ENCODE peak calls at places on chromosome 2, in five cellular contexts. S, M, W, D and A are unnamed samples.

GRCh38 chr2:10161961-10162441 is 39.5 kb downstream of the RRM2 start:
- DNase-seq in M (no peak), S (no peak), D (no peak), W (no peak), A (no peak)

GRCh38 chr2:221254281-221254680 is 317.8 kb downstream of the EPHA4 start:
- DNase-seq in D (no peak), M (no peak), S (no peak), W (no peak), A (no peak)

GRCh38 chr2:10493075-10493635 is 45.0 kb upstream of the ODC1 start:
- DNase-seq in W (no peak), D (no peak), M (no peak), S (no peak), A (no peak)

GRCh38 chr2:117217145-117217544 is 597.3 kb upstream of the DDX18 start:
- DNase-seq in D (no peak), M (no peak), W (no peak), S (no peak), A (no peak)

GRCh38 chr2:232761301-232761907 is 15.0 kb downstream of the KCNJ13 start:
- DNase-seq in D (no peak), M (no peak), W (peak), S (no peak), A (peak)

GRCh38 chr2:177031435-177032222 is 181.0 kb upstream of the HNRNPA3 start:
- DNase-seq in M (no peak), S (no peak), W (no peak), D (no peak), A (no peak)

GRCh38 chr2:39663187-39663930 is 2.4 kb upstream of the TMEM178A start:
- DNase-seq in S (no peak), M (no peak), D (no peak), W (no peak), A (no peak)

GRCh38 chr2:121088251-121089004 is 196.6 kb downstream of the TFCP2L1 start:
- DNase-seq in S (no peak), D (no peak), M (no peak), W (no peak), A (no peak)

GRCh38 chr2:162118166-162119031 is 33.6 kb downstream of the GCG start:
- DNase-seq in S (peak), M (no peak), W (no peak), D (no peak), A (no peak)

GRCh38 chr2:180101846-180102245 is 94.7 kb upstream of the CWC22 start:
- DNase-seq in D (no peak), M (no peak), W (no peak), S (no peak), A (no peak)

GRCh38 chr2:127664065-127664894 is 11.1 kb downstream of the LIMS2 start:
- DNase-seq in S (no peak), M (no peak), D (peak), W (no peak), A (peak)

GRCh38 chr2:42928692-42929576 is 136.6 kb upstream of the HAAO start:
- DNase-seq in W (no peak), S (no peak), D (no peak), M (no peak), A (peak)

GRCh38 chr2:148122788-148123187 is 101.9 kb downstream of the MBD5 start:
- DNase-seq in D (no peak), W (no peak), S (no peak), M (no peak), A (no peak)

GRCh38 chr2:74659462-74659861 is 5.4 kb downstream of the SEMA4F start:
- DNase-seq in M (no peak), D (no peak), W (no peak), S (no peak), A (no peak)

GRCh38 chr2:234257859-234258561 is 207.5 kb downstream of the SPP2 start:
- DNase-seq in S (peak), M (no peak), W (peak), D (no peak), A (peak)

GRCh38 chr2:33505966-33506365 is 29.5 kb downstream of the RASGRP3 start:
- DNase-seq in D (no peak), M (no peak), S (no peak), W (no peak), A (no peak)

GRCh38 chr2:128316777-128317185 is 1.9 kb downstream of the HS6ST1 start:
- DNase-seq in S (no peak), D (peak), W (no peak), M (no peak), A (no peak)

GRCh38 chr2:35447210-35447609 is 908.4 kb upstream of the CRIM1 start:
- DNase-seq in D (no peak), S (no peak), W (no peak), M (no peak), A (no peak)

GRCh38 chr2:44731505-44731904 is 210.0 kb upstream of the SIX3 start:
- DNase-seq in W (no peak), S (no peak), D (no peak), M (no peak), A (no peak)

GRCh38 chr2:234032301-234032856 is 18.1 kb upstream of the SPP2 start:
- DNase-seq in S (no peak), D (no peak), W (no peak), M (no peak), A (no peak)

GRCh38 chr2:204282525-204282924 is 262.8 kb upstream of the PARD3B start:
- DNase-seq in M (no peak), S (no peak), W (no peak), D (no peak), A (no peak)

GRCh38 chr2:239006886-239007285 is 159.0 kb downstream of the TWIST2 start:
- DNase-seq in M (no peak), S (no peak), D (no peak), W (no peak), A (no peak)